ENCODE peak calls at places on chromosome 2, in six cellular contexts. One of them, this sample, is unnamed.
A peak's percentile ranks its signal among the peaks of the same experiment; 100 is the strongest.

GRCh38 chr2:88967844-88968243 is 276.4 kb downstream of the RPIA start:
- DNase-seq in heart right ventricle: no peak
- DNase-seq in tibial artery: no peak
- DNase-seq in endothelial cell of umbilical vein: no peak
- DNase-seq in spleen: no peak
- DNase-seq in IMR-90: no peak
- DNase-seq in this sample: no peak

GRCh38 chr2:219765236-219765635 is 137.8 kb downstream of the SLC4A3 start:
- DNase-seq in heart right ventricle: no peak
- DNase-seq in tibial artery: no peak
- DNase-seq in endothelial cell of umbilical vein: no peak
- DNase-seq in spleen: no peak
- DNase-seq in IMR-90: no peak
- DNase-seq in this sample: no peak

GRCh38 chr2:130920417-130921030 is 83.8 kb downstream of the ARHGEF4 start:
- DNase-seq in heart right ventricle: peak; percentile 44
- DNase-seq in tibial artery: peak; percentile 57
- DNase-seq in endothelial cell of umbilical vein: peak; percentile 72
- DNase-seq in spleen: no peak
- DNase-seq in IMR-90: peak; percentile 64
- DNase-seq in this sample: no peak

GRCh38 chr2:40220177-40220925 is 231.5 kb downstream of the SLC8A1 start:
- DNase-seq in heart right ventricle: no peak
- DNase-seq in tibial artery: no peak
- DNase-seq in endothelial cell of umbilical vein: no peak
- DNase-seq in spleen: no peak
- DNase-seq in IMR-90: peak; percentile 72
- DNase-seq in this sample: peak; percentile 79

GRCh38 chr2:32264422-32265149 is at the start of gene NLRC4:
- DNase-seq in heart right ventricle: no peak
- DNase-seq in tibial artery: no peak
- DNase-seq in endothelial cell of umbilical vein: no peak
- DNase-seq in spleen: no peak
- DNase-seq in IMR-90: no peak
- DNase-seq in this sample: no peak

GRCh38 chr2:8857709-8858108 is 20.3 kb upstream of the KIDINS220 start:
- DNase-seq in heart right ventricle: no peak
- DNase-seq in tibial artery: no peak
- DNase-seq in endothelial cell of umbilical vein: no peak
- DNase-seq in spleen: no peak
- DNase-seq in IMR-90: no peak
- DNase-seq in this sample: no peak

GRCh38 chr2:128490881-128491778 is 172.5 kb upstream of the HS6ST1 start:
- DNase-seq in heart right ventricle: no peak
- DNase-seq in tibial artery: no peak
- DNase-seq in endothelial cell of umbilical vein: no peak
- DNase-seq in spleen: no peak
- DNase-seq in IMR-90: no peak
- DNase-seq in this sample: no peak

GRCh38 chr2:40204268-40204667 is 247.6 kb downstream of the SLC8A1 start:
- DNase-seq in heart right ventricle: no peak
- DNase-seq in tibial artery: no peak
- DNase-seq in endothelial cell of umbilical vein: no peak
- DNase-seq in spleen: no peak
- DNase-seq in IMR-90: peak; percentile 58
- DNase-seq in this sample: no peak

GRCh38 chr2:70886541-70886987 is 49.1 kb upstream of the ATP6V1B1 start:
- DNase-seq in heart right ventricle: no peak
- DNase-seq in tibial artery: no peak
- DNase-seq in endothelial cell of umbilical vein: no peak
- DNase-seq in spleen: no peak
- DNase-seq in IMR-90: no peak
- DNase-seq in this sample: no peak

GRCh38 chr2:222708274-222708710 is 36.8 kb downstream of the MOGAT1 start:
- DNase-seq in heart right ventricle: peak; percentile 84
- DNase-seq in tibial artery: peak; percentile 86
- DNase-seq in endothelial cell of umbilical vein: peak; percentile 75
- DNase-seq in spleen: peak; percentile 94
- DNase-seq in IMR-90: peak; percentile 74
- DNase-seq in this sample: peak; percentile 76

GRCh38 chr2:217077841-217078407 is 218.1 kb upstream of the TNP1 start:
- DNase-seq in heart right ventricle: no peak
- DNase-seq in tibial artery: no peak
- DNase-seq in endothelial cell of umbilical vein: no peak
- DNase-seq in spleen: no peak
- DNase-seq in IMR-90: peak; percentile 69
- DNase-seq in this sample: no peak

GRCh38 chr2:25700221-25700660 is 26.9 kb upstream of the DTNB start:
- DNase-seq in heart right ventricle: no peak
- DNase-seq in tibial artery: no peak
- DNase-seq in endothelial cell of umbilical vein: peak; percentile 73
- DNase-seq in spleen: no peak
- DNase-seq in IMR-90: peak; percentile 59
- DNase-seq in this sample: no peak

GRCh38 chr2:128607981-128608506 is 289.4 kb upstream of the HS6ST1 start:
- DNase-seq in heart right ventricle: no peak
- DNase-seq in tibial artery: no peak
- DNase-seq in endothelial cell of umbilical vein: no peak
- DNase-seq in spleen: peak; percentile 72
- DNase-seq in IMR-90: no peak
- DNase-seq in this sample: peak; percentile 34

GRCh38 chr2:174336403-174337336 is 1.9 kb downstream of the SP9 start:
- DNase-seq in heart right ventricle: peak; percentile 26
- DNase-seq in tibial artery: no peak
- DNase-seq in endothelial cell of umbilical vein: peak; percentile 31
- DNase-seq in spleen: peak; percentile 91
- DNase-seq in IMR-90: no peak
- DNase-seq in this sample: no peak

GRCh38 chr2:89767581-89768435 is 1076.3 kb downstream of the RPIA start:
- DNase-seq in heart right ventricle: peak; percentile 74
- DNase-seq in tibial artery: peak; percentile 17
- DNase-seq in endothelial cell of umbilical vein: no peak
- DNase-seq in spleen: peak; percentile 73
- DNase-seq in IMR-90: no peak
- DNase-seq in this sample: peak; percentile 7

GRCh38 chr2:15094161-15094560 is 461.6 kb downstream of the LRATD1 start:
- DNase-seq in heart right ventricle: no peak
- DNase-seq in tibial artery: no peak
- DNase-seq in endothelial cell of umbilical vein: no peak
- DNase-seq in spleen: no peak
- DNase-seq in IMR-90: no peak
- DNase-seq in this sample: no peak

GRCh38 chr2:23695214-23696162 is 231.4 kb downstream of the ATAD2B start:
- DNase-seq in heart right ventricle: no peak
- DNase-seq in tibial artery: peak; percentile 20
- DNase-seq in endothelial cell of umbilical vein: no peak
- DNase-seq in spleen: no peak
- DNase-seq in IMR-90: no peak
- DNase-seq in this sample: no peak

GRCh38 chr2:2599441-2599840 is 268.4 kb upstream of the MYT1L start:
- DNase-seq in heart right ventricle: no peak
- DNase-seq in tibial artery: no peak
- DNase-seq in endothelial cell of umbilical vein: no peak
- DNase-seq in spleen: no peak
- DNase-seq in IMR-90: no peak
- DNase-seq in this sample: no peak
- H3K27me3 ChIP-seq in heart right ventricle: peaks cover 2% of the 10 kb centered on the region
- H3K27me3 ChIP-seq in tibial artery: peaks cover 3% of the 10 kb centered on the region
- H3K27me3 ChIP-seq in endothelial cell of umbilical vein: no peaks in the 10 kb centered on the region
- H3K27me3 ChIP-seq in spleen: no peaks in the 10 kb centered on the region
- H3K27me3 ChIP-seq in IMR-90: no peaks in the 10 kb centered on the region
- H3K27me3 ChIP-seq in this sample: no peaks in the 10 kb centered on the region

GRCh38 chr2:42053482-42053790 is 5.6 kb downstream of the PKDCC start:
- DNase-seq in heart right ventricle: no peak
- DNase-seq in tibial artery: no peak
- DNase-seq in endothelial cell of umbilical vein: no peak
- DNase-seq in spleen: no peak
- DNase-seq in IMR-90: no peak
- DNase-seq in this sample: no peak

GRCh38 chr2:42051168-42052125 is 3.6 kb downstream of the PKDCC start:
- DNase-seq in heart right ventricle: no peak
- DNase-seq in tibial artery: no peak
- DNase-seq in endothelial cell of umbilical vein: no peak
- DNase-seq in spleen: peak; percentile 36
- DNase-seq in IMR-90: no peak
- DNase-seq in this sample: no peak

GRCh38 chr2:42053791-42054656 is 6.2 kb downstream of the PKDCC start:
- DNase-seq in heart right ventricle: peak; percentile 56
- DNase-seq in tibial artery: peak; percentile 71
- DNase-seq in endothelial cell of umbilical vein: no peak
- DNase-seq in spleen: peak; percentile 71
- DNase-seq in IMR-90: no peak
- DNase-seq in this sample: peak; percentile 72

GRCh38 chr2:42054657-42055430 is 7.0 kb downstream of the PKDCC start:
- DNase-seq in heart right ventricle: no peak
- DNase-seq in tibial artery: no peak
- DNase-seq in endothelial cell of umbilical vein: no peak
- DNase-seq in spleen: peak; percentile 67
- DNase-seq in IMR-90: no peak
- DNase-seq in this sample: no peak

GRCh38 chr2:42052702-42053481 is 5.1 kb downstream of the PKDCC start:
- DNase-seq in heart right ventricle: peak; percentile 33
- DNase-seq in tibial artery: no peak
- DNase-seq in endothelial cell of umbilical vein: no peak
- DNase-seq in spleen: peak; percentile 64
- DNase-seq in IMR-90: peak; percentile 67
- DNase-seq in this sample: peak; percentile 77
- H3K4me1 ChIP-seq in heart right ventricle: peaks cover 63% of the 10 kb centered on the region
- H3K4me1 ChIP-seq in tibial artery: peaks cover 53% of the 10 kb centered on the region
- H3K4me1 ChIP-seq in endothelial cell of umbilical vein: peaks cover 5% of the 10 kb centered on the region
- H3K4me1 ChIP-seq in spleen: peaks cover 20% of the 10 kb centered on the region
- H3K4me1 ChIP-seq in IMR-90: peaks cover 41% of the 10 kb centered on the region
- H3K4me1 ChIP-seq in this sample: peaks cover 5% of the 10 kb centered on the region

DNA sequence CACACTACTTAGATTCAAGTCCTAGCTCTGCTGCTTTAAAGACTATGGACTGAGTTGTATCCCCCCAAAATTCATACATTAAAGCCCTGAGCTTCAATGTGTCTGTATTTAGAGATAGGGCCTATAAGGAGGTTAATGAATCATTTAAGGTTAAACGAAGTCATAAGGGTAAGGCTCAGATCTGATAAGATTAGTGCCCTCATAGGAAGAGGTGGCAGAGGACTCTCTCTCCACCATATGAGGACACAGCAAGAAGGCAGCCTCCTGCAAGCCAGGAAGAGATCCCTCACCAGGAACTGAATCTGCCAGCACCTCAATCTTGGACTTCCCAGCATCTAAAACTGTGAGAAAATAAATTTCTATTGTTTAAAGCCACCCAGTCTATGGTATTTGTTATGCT is 3.1 kb upstream of the CYTIP start:
- DNase-seq in heart right ventricle: no peak
- DNase-seq in tibial artery: no peak
- DNase-seq in endothelial cell of umbilical vein: no peak
- DNase-seq in spleen: no peak
- DNase-seq in IMR-90: no peak
- DNase-seq in this sample: no peak
- H3K27ac ChIP-seq in heart right ventricle: no peak overlapping the region
- H3K27ac ChIP-seq in tibial artery: no peak overlapping the region
- H3K27ac ChIP-seq in endothelial cell of umbilical vein: no peak overlapping the region
- H3K27ac ChIP-seq in spleen: peak overlapping the region; percentile 40
- H3K27ac ChIP-seq in IMR-90: no peak overlapping the region
- H3K27ac ChIP-seq in this sample: no peak overlapping the region

DNA sequence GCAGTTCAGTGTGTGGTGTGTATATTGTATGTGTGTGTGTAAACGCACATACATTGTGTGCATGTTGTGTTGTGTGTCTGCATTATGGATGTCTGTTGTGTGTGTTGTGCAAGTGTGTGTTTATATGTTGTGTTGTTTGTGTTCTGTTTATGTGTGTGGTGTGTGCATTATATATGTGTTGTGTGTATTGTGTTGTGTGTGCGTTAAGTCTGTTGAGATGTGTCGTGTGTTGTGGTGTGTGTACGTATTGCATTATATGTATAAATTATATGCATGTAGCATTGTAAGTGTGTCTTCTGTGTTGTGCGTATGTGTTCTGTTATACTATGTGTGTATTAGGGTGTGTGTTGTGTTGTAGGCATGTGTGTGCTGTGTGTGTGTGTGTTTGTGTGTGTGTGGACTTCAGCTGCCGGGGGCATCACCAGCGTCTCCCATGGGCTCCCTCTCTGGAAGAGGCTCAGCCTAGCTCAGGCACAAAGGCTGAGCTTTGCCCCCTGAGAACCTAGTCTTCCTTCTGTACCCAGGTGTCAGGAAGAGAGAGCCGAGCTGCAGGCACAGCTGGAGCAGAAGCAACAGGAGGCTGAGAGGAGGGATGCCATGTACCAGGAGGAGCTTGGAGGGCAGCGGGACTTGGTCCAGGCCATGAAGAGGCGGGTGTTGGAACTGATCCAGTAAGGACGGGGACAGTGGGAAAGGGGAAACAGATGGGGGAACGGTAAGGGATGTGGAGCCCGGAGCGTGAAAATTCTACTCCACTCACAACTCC is 13.7 kb downstream of the RUFY4 start:
- DNase-seq in heart right ventricle: no peak
- DNase-seq in tibial artery: no peak
- DNase-seq in endothelial cell of umbilical vein: no peak
- DNase-seq in spleen: no peak
- DNase-seq in IMR-90: no peak
- DNase-seq in this sample: no peak
- H3K27me3 ChIP-seq in heart right ventricle: no peaks in the 10 kb centered on the region
- H3K27me3 ChIP-seq in tibial artery: peaks cover 6% of the 10 kb centered on the region
- H3K27me3 ChIP-seq in endothelial cell of umbilical vein: no peaks in the 10 kb centered on the region
- H3K27me3 ChIP-seq in spleen: peaks cover 7% of the 10 kb centered on the region
- H3K27me3 ChIP-seq in IMR-90: peaks cover 12% of the 10 kb centered on the region
- H3K27me3 ChIP-seq in this sample: no peaks in the 10 kb centered on the region